ENCODE peak calls at places on chromosomes 12 and 14, in six cellular contexts. One of them, this sample, is unnamed.

GRCh38 chr12:38662851-38663250 is 242.5 kb downstream of the CPNE8 start:
- DNase-seq in aorta: no peak
- DNase-seq in NCI-H1436 treated with DMSO at 0.1 percent for 48 hours: no peak
- DNase-seq in stimulated activated naive CD4-positive, alpha-beta T cell: no peak
- DNase-seq in CD4-positive, CD25-positive, alpha-beta regulatory T cell: no peak
- DNase-seq in endothelial cell: no peak
- DNase-seq in this sample: no peak

GRCh38 chr14:91078095-91078737 is 17.8 kb upstream of the RPS6KA5 start:
- DNase-seq in aorta: no peak
- DNase-seq in NCI-H1436 treated with DMSO at 0.1 percent for 48 hours: no peak
- DNase-seq in stimulated activated naive CD4-positive, alpha-beta T cell: peak
- DNase-seq in CD4-positive, CD25-positive, alpha-beta regulatory T cell: no peak
- DNase-seq in endothelial cell: no peak
- DNase-seq in this sample: no peak

GRCh38 chr14:22558221-22558913 is 30.7 kb downstream of the DAD1 start:
- DNase-seq in aorta: no peak
- DNase-seq in NCI-H1436 treated with DMSO at 0.1 percent for 48 hours: no peak
- DNase-seq in stimulated activated naive CD4-positive, alpha-beta T cell: no peak
- DNase-seq in CD4-positive, CD25-positive, alpha-beta regulatory T cell: peak
- DNase-seq in endothelial cell: peak
- DNase-seq in this sample: no peak

GRCh38 chr12:70809887-70810286 is 110.7 kb downstream of the PTPRR start:
- DNase-seq in aorta: no peak
- DNase-seq in NCI-H1436 treated with DMSO at 0.1 percent for 48 hours: no peak
- DNase-seq in stimulated activated naive CD4-positive, alpha-beta T cell: no peak
- DNase-seq in CD4-positive, CD25-positive, alpha-beta regulatory T cell: no peak
- DNase-seq in endothelial cell: no peak
- DNase-seq in this sample: no peak

GRCh38 chr12:109710747-109711595 is 2.7 kb upstream of the FAM222A start:
- DNase-seq in aorta: no peak
- DNase-seq in NCI-H1436 treated with DMSO at 0.1 percent for 48 hours: no peak
- DNase-seq in stimulated activated naive CD4-positive, alpha-beta T cell: no peak
- DNase-seq in CD4-positive, CD25-positive, alpha-beta regulatory T cell: no peak
- DNase-seq in endothelial cell: no peak
- DNase-seq in this sample: no peak

GRCh38 chr14:69613312-69614073 is 2.1 kb downstream of the SUSD6 start:
- DNase-seq in aorta: no peak
- DNase-seq in NCI-H1436 treated with DMSO at 0.1 percent for 48 hours: no peak
- DNase-seq in stimulated activated naive CD4-positive, alpha-beta T cell: no peak
- DNase-seq in CD4-positive, CD25-positive, alpha-beta regulatory T cell: no peak
- DNase-seq in endothelial cell: no peak
- DNase-seq in this sample: no peak

GRCh38 chr14:104460920-104461651 is 118.5 kb upstream of the C14orf180 start:
- DNase-seq in aorta: no peak
- DNase-seq in NCI-H1436 treated with DMSO at 0.1 percent for 48 hours: no peak
- DNase-seq in stimulated activated naive CD4-positive, alpha-beta T cell: no peak
- DNase-seq in CD4-positive, CD25-positive, alpha-beta regulatory T cell: no peak
- DNase-seq in endothelial cell: no peak
- DNase-seq in this sample: no peak

GRCh38 chr12:105813201-105813600 is 325.6 kb downstream of the NUAK1 start:
- DNase-seq in aorta: no peak
- DNase-seq in NCI-H1436 treated with DMSO at 0.1 percent for 48 hours: no peak
- DNase-seq in stimulated activated naive CD4-positive, alpha-beta T cell: no peak
- DNase-seq in CD4-positive, CD25-positive, alpha-beta regulatory T cell: no peak
- DNase-seq in endothelial cell: no peak
- DNase-seq in this sample: no peak

GRCh38 chr12:94760786-94761185 is 110.4 kb upstream of the TMCC3 start:
- DNase-seq in aorta: no peak
- DNase-seq in NCI-H1436 treated with DMSO at 0.1 percent for 48 hours: no peak
- DNase-seq in stimulated activated naive CD4-positive, alpha-beta T cell: no peak
- DNase-seq in CD4-positive, CD25-positive, alpha-beta regulatory T cell: no peak
- DNase-seq in endothelial cell: no peak
- DNase-seq in this sample: no peak

GRCh38 chr12:104763163-104763805 is 194.8 kb downstream of the SLC41A2 start:
- DNase-seq in aorta: no peak
- DNase-seq in NCI-H1436 treated with DMSO at 0.1 percent for 48 hours: no peak
- DNase-seq in stimulated activated naive CD4-positive, alpha-beta T cell: no peak
- DNase-seq in CD4-positive, CD25-positive, alpha-beta regulatory T cell: no peak
- DNase-seq in endothelial cell: no peak
- DNase-seq in this sample: no peak

GRCh38 chr12:32264995-32265394 is 134.4 kb upstream of the FGD4 start:
- DNase-seq in aorta: no peak
- DNase-seq in NCI-H1436 treated with DMSO at 0.1 percent for 48 hours: no peak
- DNase-seq in stimulated activated naive CD4-positive, alpha-beta T cell: no peak
- DNase-seq in CD4-positive, CD25-positive, alpha-beta regulatory T cell: no peak
- DNase-seq in endothelial cell: no peak
- DNase-seq in this sample: no peak

GRCh38 chr12:57735198-57735855 is 3.2 kb downstream of the AGAP2 start:
- DNase-seq in aorta: no peak
- DNase-seq in NCI-H1436 treated with DMSO at 0.1 percent for 48 hours: no peak
- DNase-seq in stimulated activated naive CD4-positive, alpha-beta T cell: no peak
- DNase-seq in CD4-positive, CD25-positive, alpha-beta regulatory T cell: no peak
- DNase-seq in endothelial cell: no peak
- DNase-seq in this sample: no peak

GRCh38 chr12:6791931-6792520 is 2.7 kb downstream of the CD4 start:
- DNase-seq in aorta: no peak
- DNase-seq in NCI-H1436 treated with DMSO at 0.1 percent for 48 hours: no peak
- DNase-seq in stimulated activated naive CD4-positive, alpha-beta T cell: no peak
- DNase-seq in CD4-positive, CD25-positive, alpha-beta regulatory T cell: no peak
- DNase-seq in endothelial cell: no peak
- DNase-seq in this sample: no peak

GRCh38 chr12:64625243-64626077 is 15.2 kb downstream of the RASSF3 start:
- DNase-seq in aorta: peak
- DNase-seq in NCI-H1436 treated with DMSO at 0.1 percent for 48 hours: no peak
- DNase-seq in stimulated activated naive CD4-positive, alpha-beta T cell: no peak
- DNase-seq in CD4-positive, CD25-positive, alpha-beta regulatory T cell: no peak
- DNase-seq in endothelial cell: peak
- DNase-seq in this sample: no peak

GRCh38 chr14:64117671-64118402 is 176.3 kb downstream of the ESR2 start:
- DNase-seq in aorta: peak
- DNase-seq in NCI-H1436 treated with DMSO at 0.1 percent for 48 hours: no peak
- DNase-seq in stimulated activated naive CD4-positive, alpha-beta T cell: no peak
- DNase-seq in CD4-positive, CD25-positive, alpha-beta regulatory T cell: no peak
- DNase-seq in endothelial cell: no peak
- DNase-seq in this sample: no peak

GRCh38 chr12:22529281-22530060 is 14.9 kb downstream of the C2CD5 start:
- DNase-seq in aorta: no peak
- DNase-seq in NCI-H1436 treated with DMSO at 0.1 percent for 48 hours: peak
- DNase-seq in stimulated activated naive CD4-positive, alpha-beta T cell: no peak
- DNase-seq in CD4-positive, CD25-positive, alpha-beta regulatory T cell: no peak
- DNase-seq in endothelial cell: no peak
- DNase-seq in this sample: no peak

GRCh38 chr12:124774054-124774461 is 89.6 kb downstream of the SCARB1 start:
- DNase-seq in aorta: no peak
- DNase-seq in NCI-H1436 treated with DMSO at 0.1 percent for 48 hours: no peak
- DNase-seq in stimulated activated naive CD4-positive, alpha-beta T cell: no peak
- DNase-seq in CD4-positive, CD25-positive, alpha-beta regulatory T cell: no peak
- DNase-seq in endothelial cell: no peak
- DNase-seq in this sample: no peak

GRCh38 chr14:83733670-83734069 is 1796.3 kb upstream of the FLRT2 start:
- DNase-seq in aorta: no peak
- DNase-seq in NCI-H1436 treated with DMSO at 0.1 percent for 48 hours: no peak
- DNase-seq in stimulated activated naive CD4-positive, alpha-beta T cell: no peak
- DNase-seq in CD4-positive, CD25-positive, alpha-beta regulatory T cell: no peak
- DNase-seq in endothelial cell: no peak
- DNase-seq in this sample: no peak

GRCh38 chr12:109277899-109278762 is 31.0 kb downstream of the FOXN4 start:
- DNase-seq in aorta: peak
- DNase-seq in NCI-H1436 treated with DMSO at 0.1 percent for 48 hours: no peak
- DNase-seq in stimulated activated naive CD4-positive, alpha-beta T cell: no peak
- DNase-seq in CD4-positive, CD25-positive, alpha-beta regulatory T cell: no peak
- DNase-seq in endothelial cell: no peak
- DNase-seq in this sample: no peak

GRCh38 chr14:57295261-57295660 is 26.5 kb downstream of the AP5M1 start:
- DNase-seq in aorta: no peak
- DNase-seq in NCI-H1436 treated with DMSO at 0.1 percent for 48 hours: no peak
- DNase-seq in stimulated activated naive CD4-positive, alpha-beta T cell: no peak
- DNase-seq in CD4-positive, CD25-positive, alpha-beta regulatory T cell: no peak
- DNase-seq in endothelial cell: no peak
- DNase-seq in this sample: no peak

GRCh38 chr14:61034416-61035100 is 53.5 kb downstream of the SLC38A6 start:
- DNase-seq in aorta: no peak
- DNase-seq in NCI-H1436 treated with DMSO at 0.1 percent for 48 hours: peak
- DNase-seq in stimulated activated naive CD4-positive, alpha-beta T cell: no peak
- DNase-seq in CD4-positive, CD25-positive, alpha-beta regulatory T cell: no peak
- DNase-seq in endothelial cell: no peak
- DNase-seq in this sample: no peak

GRCh38 chr12:132071001-132071810 is 72.9 kb downstream of the DDX51 start:
- DNase-seq in aorta: no peak
- DNase-seq in NCI-H1436 treated with DMSO at 0.1 percent for 48 hours: no peak
- DNase-seq in stimulated activated naive CD4-positive, alpha-beta T cell: no peak
- DNase-seq in CD4-positive, CD25-positive, alpha-beta regulatory T cell: no peak
- DNase-seq in endothelial cell: no peak
- DNase-seq in this sample: no peak

GRCh38 chr12:110508071-110508586 is 6.0 kb downstream of the RAD9B start:
- DNase-seq in aorta: no peak
- DNase-seq in NCI-H1436 treated with DMSO at 0.1 percent for 48 hours: no peak
- DNase-seq in stimulated activated naive CD4-positive, alpha-beta T cell: no peak
- DNase-seq in CD4-positive, CD25-positive, alpha-beta regulatory T cell: no peak
- DNase-seq in endothelial cell: no peak
- DNase-seq in this sample: no peak

This sample was measured in NCI-H187.